ENCODE peak calls at places on chromosomes 4 and X, in seven cellular contexts. S is AG08396, E is NCI-H2081, D is NCI-H2107, H is tibial artery, A is kidney, X is T1000. L is an unnamed sample.

GRCh38 chr4:68390205-68390604 is 40.3 kb upstream of the YTHDC1 start:
- DNase-seq in D (no peak), H (no peak), E (no peak), X (no peak), S (no peak), A (no peak), L (no peak)

GRCh38 chrX:123830309-123830708 is 29.5 kb upstream of the XIAP start:
- DNase-seq in S (no peak), D (no peak), E (no peak), A (peak), H (peak), X (no peak), L (no peak)

GRCh38 chrX:21638311-21638710 is 19.8 kb downstream of the KLHL34 start:
- DNase-seq in S (peak), X (no peak), A (no peak), E (no peak), H (no peak), D (no peak), L (peak)

GRCh38 chrX:56618250-56618649 is 54.8 kb downstream of the UBQLN2 start:
- DNase-seq in H (no peak), D (no peak), S (no peak), A (no peak), X (no peak), E (no peak), L (no peak)

GRCh38 chr4:140777401-140777800 is 21.2 kb upstream of the TBC1D9 start:
- DNase-seq in E (no peak), A (no peak), S (no peak), X (no peak), D (no peak), H (no peak), L (no peak)

GRCh38 chr4:14169460-14169859 is 541.9 kb upstream of the BOD1L1 start:
- DNase-seq in H (no peak), D (no peak), X (no peak), E (no peak), A (no peak), S (peak), L (no peak)

GRCh38 chrX:136954930-136955329 is 74.4 kb upstream of the RBMX start:
- DNase-seq in S (peak), E (no peak), A (no peak), X (no peak), H (no peak), D (peak), L (peak)

GRCh38 chrX:131572372-131573014 is 28.6 kb downstream of the OR13H1 start:
- DNase-seq in D (no peak), S (no peak), A (no peak), H (no peak), X (no peak), E (no peak), L (no peak)

GRCh38 chr4:148015058-148015457 is 283.2 kb downstream of the ARHGAP10 start:
- DNase-seq in S (no peak), H (no peak), X (no peak), A (no peak), E (no peak), D (no peak), L (no peak)

GRCh38 chr4:109967798-109968520 is 55.3 kb downstream of the EGF start:
- DNase-seq in A (no peak), S (no peak), H (no peak), E (no peak), X (no peak), D (no peak), L (no peak)

GRCh38 chr4:156335721-156336120 is 382.1 kb upstream of the CTSO start:
- DNase-seq in D (no peak), S (no peak), A (no peak), H (no peak), X (no peak), E (no peak), L (no peak)

GRCh38 chr4:69493515-69493914 is 2.2 kb downstream of the UGT2B4 start:
- DNase-seq in D (no peak), A (no peak), S (no peak), H (no peak), X (no peak), E (no peak), L (no peak)

GRCh38 chrX:72536542-72536941 is 36.1 kb downstream of the HDAC8 start:
- DNase-seq in E (no peak), D (no peak), S (no peak), H (no peak), X (no peak), A (no peak), L (no peak)